ENCODE peak calls at places on chromosomes 2 and 18, in five cellular contexts. V is fibroblast of the aortic adventitia, B is PC-3, E is cardiac muscle cell, O is left ventricle myocardium inferior. Y is an unnamed sample.

GRCh38 chr2:69310267-69310666 is 76.8 kb downstream of the GFPT1 start:
- DNase-seq in B (no peak), V (no peak), O (no peak), E (no peak), Y (no peak)

GRCh38 chr2:73832905-73833304 is 4.1 kb downstream of the STAMBP start:
- DNase-seq in V (peak; percentile 29), O (no peak), B (peak; percentile 62), E (no peak), Y (no peak)

GRCh38 chr2:166494140-166494544 is at the start of gene SCN7A:
- DNase-seq in E (peak; percentile 60), O (peak; percentile 92), B (peak; percentile 23), V (peak; percentile 5), Y (no peak)

GRCh38 chr2:64629329-64629781 is 24.4 kb downstream of the SERTAD2 start:
- DNase-seq in O (no peak), E (no peak), B (no peak), V (peak; percentile 31), Y (no peak)

GRCh38 chr2:239714116-239714515 is 311.0 kb downstream of the NDUFA10 start:
- DNase-seq in V (no peak), O (no peak), B (no peak), E (no peak), Y (no peak)

GRCh38 chr18:11411021-11411420 is 198.4 kb upstream of the SLC35G4 start:
- DNase-seq in E (no peak), B (no peak), O (no peak), V (peak; percentile 9), Y (no peak)

GRCh38 chr2:216626168-216626874 is 6.9 kb upstream of the IGFBP2 start:
- DNase-seq in B (peak; percentile 78), E (no peak), V (no peak), O (no peak), Y (no peak)

GRCh38 chr18:55283309-55283708 is 304.7 kb downstream of the TCF4 start:
- DNase-seq in O (no peak), B (no peak), V (no peak), E (no peak), Y (no peak)

GRCh38 chr2:48146552-48146951 is 240.3 kb upstream of the FBXO11 start:
- DNase-seq in O (no peak), E (no peak), B (no peak), V (no peak), Y (no peak)

GRCh38 chr18:9520666-9521065 is 45.4 kb downstream of the RALBP1 start:
- DNase-seq in E (no peak), V (peak; percentile 68), B (no peak), O (no peak), Y (no peak)

GRCh38 chr2:231168460-231169139 is 29.8 kb upstream of the ARMC9 start:
- DNase-seq in O (no peak), V (no peak), E (no peak), B (no peak), Y (no peak)

GRCh38 chr2:175010848-175011254 is 5.7 kb upstream of the CHN1 start:
- DNase-seq in O (no peak), B (no peak), E (peak; percentile 73), V (no peak), Y (no peak)

GRCh38 chr2:84257871-84258270 is 201.2 kb downstream of the SUCLG1 start:
- DNase-seq in E (peak; percentile 27), B (peak; percentile 25), V (no peak), O (no peak), Y (no peak)

GRCh38 chr2:84701880-84702279 is 179.0 kb downstream of the TRABD2A start:
- DNase-seq in V (peak; percentile 94), B (peak; percentile 11), O (no peak), E (no peak), Y (no peak)

GRCh38 chr2:236856856-236857616 is 228.7 kb upstream of the COPS8 start:
- DNase-seq in E (peak; percentile 43), B (no peak), V (no peak), O (no peak), Y (peak; percentile 33)

DNA sequence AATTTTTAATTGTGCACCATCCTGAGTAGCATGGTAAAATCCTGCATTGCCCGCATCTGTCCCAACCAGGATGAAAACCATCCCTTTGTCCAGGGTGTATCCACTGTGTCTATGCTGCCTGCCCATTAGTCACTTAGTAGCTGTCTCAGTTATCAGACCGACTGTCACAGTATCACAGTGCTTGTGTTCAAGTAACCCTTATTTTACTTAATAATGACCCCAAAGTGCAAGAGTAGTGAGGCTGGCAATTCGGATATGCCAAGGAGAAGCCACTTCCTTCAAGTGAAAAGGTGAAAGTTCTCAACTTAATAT is 8.8 kb downstream of the ITSN2 start:
- DNase-seq in E (no peak), O (no peak), B (no peak), V (no peak), Y (no peak)
- H3K4me3 ChIP-seq in E (no peak overlapping the region), O (no peak overlapping the region), B (no peak overlapping the region), V (no peak overlapping the region), Y (no peak overlapping the region)

DNA sequence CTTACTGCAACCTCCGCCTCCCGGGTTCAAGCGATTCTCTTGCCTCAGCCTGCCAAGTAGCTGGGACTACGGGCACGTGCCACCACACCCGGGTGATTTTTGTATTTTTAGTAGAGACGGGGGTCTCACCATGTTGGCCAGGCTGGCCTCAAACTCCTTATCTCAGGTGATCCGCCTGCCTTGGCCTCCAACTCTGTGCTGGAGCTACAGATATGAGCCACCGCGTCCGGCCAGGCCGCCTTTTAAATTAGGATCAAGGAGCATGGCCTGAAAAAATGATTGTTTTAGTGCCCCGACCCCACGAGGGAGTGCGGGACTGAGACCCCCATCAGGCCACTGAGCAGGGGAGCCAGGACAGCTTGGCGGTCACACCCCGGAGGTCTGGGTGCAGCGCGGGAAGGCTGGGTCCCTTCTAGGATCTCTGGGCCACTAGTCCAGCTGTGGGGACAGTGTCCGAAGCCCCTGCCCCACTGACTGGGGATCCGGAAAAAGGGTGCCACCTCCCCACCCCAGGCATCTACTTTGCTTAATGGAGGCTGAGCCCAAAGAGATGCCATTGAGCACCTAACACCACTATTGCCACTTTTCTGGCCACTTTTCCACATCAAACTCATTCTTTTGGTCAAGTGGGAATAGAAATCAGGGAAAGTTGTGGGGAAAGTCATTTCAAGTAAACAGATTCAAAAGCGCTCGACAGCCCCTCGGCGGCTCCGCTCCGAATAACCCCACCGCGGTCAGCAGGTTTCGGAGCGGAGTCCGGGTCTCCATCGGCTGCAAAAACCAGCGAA is 19.7 kb upstream of the DNMT3A start:
- DNase-seq in O (no peak), E (no peak), V (no peak), B (no peak), Y (no peak)
- H3K4me3 ChIP-seq in O (peak overlapping the region; percentile 57), E (no peak overlapping the region), V (peak overlapping the region; percentile 42), B (peak overlapping the region; percentile 69), Y (peak overlapping the region; percentile 36)

GRCh38 chr2:10129490-10129889 is 7.0 kb downstream of the RRM2 start:
- DNase-seq in V (no peak), E (no peak), B (no peak), O (no peak), Y (no peak)
- H3K4me3 ChIP-seq in V (no peak overlapping the region), E (no peak overlapping the region), B (no peak overlapping the region), O (no peak overlapping the region), Y (no peak overlapping the region)

DNA sequence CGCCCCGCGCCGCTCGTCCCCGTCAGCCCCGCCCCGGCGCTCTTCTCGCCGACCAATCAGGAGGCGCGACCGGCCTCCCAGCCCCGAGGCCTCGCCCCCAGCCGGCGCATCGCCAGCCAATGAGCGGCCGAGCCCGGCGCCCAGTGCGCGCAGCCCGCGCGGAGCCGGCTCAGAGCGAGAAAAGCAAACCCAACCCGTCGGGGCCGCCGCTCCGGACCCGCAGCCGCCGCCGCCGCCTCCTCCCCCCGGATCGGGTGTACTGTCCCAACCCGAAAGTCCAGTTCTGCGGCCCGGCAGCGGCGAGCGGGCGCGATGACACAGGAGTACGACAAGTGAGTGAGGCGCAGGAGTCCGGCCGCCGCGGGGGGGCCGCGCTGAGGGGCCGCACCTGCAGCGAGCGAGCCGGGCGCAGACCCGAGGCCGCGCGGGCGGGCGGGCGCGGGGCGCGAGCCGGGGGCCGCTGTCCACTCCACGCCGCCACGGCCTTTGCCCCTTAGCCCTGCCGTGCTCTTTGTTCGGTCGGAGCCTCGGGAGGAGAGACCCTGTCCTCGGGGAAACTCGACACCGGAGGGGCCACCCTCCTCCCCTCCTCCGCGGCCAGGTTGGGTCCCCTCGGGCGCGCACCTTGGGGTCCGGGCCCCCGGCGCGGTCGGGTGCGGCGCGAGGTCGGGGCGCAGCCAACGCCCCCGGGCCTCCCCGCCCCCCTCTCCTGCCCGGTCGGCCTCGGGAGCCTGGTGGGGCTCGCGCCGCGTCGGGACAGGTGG is at the start of gene GRHL1:
- DNase-seq in V (peak; percentile 82), O (peak; percentile 94), B (peak; percentile 95), E (peak; percentile 95), Y (peak; percentile 93)
- H3K4me3 ChIP-seq in V (peak within 1 kb of the TSS; percentile 67), O (peak within 1 kb of the TSS; percentile 82), B (peak within 1 kb of the TSS; percentile 76), E (peak within 1 kb of the TSS; percentile 60), Y (peak within 1 kb of the TSS; percentile 68)

GRCh38 chr18:8006979-8007378 is 439.9 kb downstream of the PTPRM start:
- DNase-seq in V (no peak), O (no peak), B (no peak), E (no peak), Y (no peak)

GRCh38 chr18:8005870-8006269 is 438.8 kb downstream of the PTPRM start:
- DNase-seq in E (peak; percentile 20), O (no peak), B (no peak), V (no peak), Y (no peak)

GRCh38 chr18:8001711-8002110 is 434.6 kb downstream of the PTPRM start:
- DNase-seq in V (peak; percentile 23), O (no peak), E (no peak), B (no peak), Y (no peak)

DNA sequence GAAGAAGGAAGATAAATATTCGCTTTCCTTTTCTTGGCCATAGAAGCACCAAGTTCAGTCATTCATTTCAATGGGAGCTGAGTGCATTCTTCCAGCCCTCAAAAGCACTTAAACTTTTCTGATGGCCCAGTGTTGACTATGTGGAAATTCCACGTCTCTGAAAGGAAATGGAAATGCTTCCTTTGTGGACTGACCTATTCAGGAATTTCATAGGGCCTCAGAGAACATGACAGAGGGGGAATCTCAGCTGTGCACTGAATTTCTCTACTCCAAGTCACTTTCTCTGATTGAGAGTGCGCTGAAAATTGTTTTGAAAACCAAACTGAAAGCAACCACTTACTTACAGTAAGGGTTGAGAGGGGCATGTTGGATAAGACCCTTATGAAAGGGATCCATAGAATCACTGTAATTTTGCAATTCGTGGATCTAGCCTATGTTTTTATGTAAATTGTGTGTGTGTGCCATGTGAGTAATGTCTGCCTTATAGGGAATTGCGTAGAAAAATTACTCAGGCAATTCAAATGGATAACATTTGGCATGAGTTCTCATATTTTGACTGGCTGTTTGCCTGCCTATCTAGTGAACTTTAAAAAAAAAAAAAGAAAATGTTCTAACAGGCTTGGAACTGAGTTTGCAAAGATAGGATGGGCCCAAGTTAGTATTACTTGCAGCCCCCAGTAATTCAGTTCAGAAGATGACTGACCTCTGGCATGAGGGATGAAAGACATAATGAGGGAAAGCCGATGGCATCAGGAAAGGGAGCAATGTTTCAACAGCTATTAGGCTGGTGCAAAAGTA is 437.0 kb downstream of the PTPRM start:
- DNase-seq in V (peak; percentile 90), B (no peak), O (no peak), E (peak; percentile 34), Y (no peak)
- H3K4me3 ChIP-seq in V (no peak overlapping the region), B (no peak overlapping the region), O (no peak overlapping the region), E (no peak overlapping the region), Y (no peak overlapping the region)

GRCh38 chr2:206981739-206982336 is 42.5 kb downstream of the CPO start:
- DNase-seq in O (peak; percentile 73), B (peak; percentile 82), V (peak; percentile 80), E (peak; percentile 75), Y (peak; percentile 84)
- H3K4me3 ChIP-seq in O (no peak overlapping the region), B (no peak overlapping the region), V (no peak overlapping the region), E (no peak overlapping the region), Y (no peak overlapping the region)

Y was measured in tibial artery.